ENCODE peak calls at places on chromosomes 12 and 14, in five cellular contexts. D, B, L, C and X are unnamed samples.

GRCh38 chr14:24818054-24818822 is 184.2 kb upstream of the GZMB start:
- DNase-seq in D (no peak), L (no peak), B (no peak), C (no peak), X (no peak)

GRCh38 chr12:89662623-89663022 is 46.0 kb downstream of the ATP2B1 start:
- DNase-seq in B (no peak), C (no peak), D (no peak), L (no peak), X (no peak)

GRCh38 chr12:103387385-103387784 is 108.4 kb downstream of the C12orf42 start:
- DNase-seq in D (no peak), C (no peak), L (no peak), B (no peak), X (peak; percentile 77)

GRCh38 chr12:20272171-20272570 is 96.2 kb upstream of the PDE3A start:
- DNase-seq in L (no peak), D (no peak), C (no peak), B (no peak), X (no peak)

GRCh38 chr14:35986219-35986573 is 160.1 kb downstream of the BRMS1L start:
- DNase-seq in C (no peak), D (no peak), L (no peak), B (no peak), X (no peak)

GRCh38 chr14:79732911-79733310 is 478.4 kb downstream of the DIO2 start:
- DNase-seq in L (peak; percentile 23), C (no peak), D (no peak), B (no peak), X (no peak)

GRCh38 chr14:55912344-55912743 is 205.9 kb upstream of the PELI2 start:
- DNase-seq in C (no peak), B (no peak), L (no peak), D (no peak), X (no peak)

GRCh38 chr12:1840981-1841425 is 20.6 kb downstream of the LRTM2 start:
- DNase-seq in L (no peak), B (no peak), C (no peak), D (no peak), X (no peak)

GRCh38 chr14:91829511-91829910 is 37.8 kb downstream of the TC2N start:
- DNase-seq in L (no peak), B (no peak), D (no peak), C (no peak), X (no peak)

GRCh38 chr12:67981236-67982164 is 7.7 kb upstream of the IFNG-AS1 start:
- DNase-seq in D (peak; percentile 78), C (no peak), L (peak; percentile 47), B (no peak), X (no peak)

GRCh38 chr12:67222302-67222701 is 46.9 kb upstream of the CAND1 start:
- DNase-seq in L (peak; percentile 0), B (no peak), D (peak; percentile 65), C (no peak), X (no peak)

GRCh38 chr14:47044841-47045240 is 393.3 kb upstream of the RPL10L start:
- DNase-seq in C (no peak), D (peak; percentile 57), L (no peak), B (no peak), X (peak; percentile 7)

GRCh38 chr14:60658909-60659585 is 9.8 kb upstream of the SIX1 start:
- DNase-seq in B (no peak), C (no peak), L (no peak), D (no peak), X (no peak)

GRCh38 chr12:66199141-66199540 is 10.1 kb downstream of the IRAK3 start:
- DNase-seq in D (no peak), C (no peak), B (no peak), L (no peak), X (no peak)

GRCh38 chr12:94168041-94168440 is 19.7 kb downstream of the PLXNC1 start:
- DNase-seq in D (no peak), L (no peak), B (no peak), C (no peak), X (no peak)

GRCh38 chr12:67919406-67919805 is 69.8 kb upstream of the IFNG-AS1 start:
- DNase-seq in L (no peak), B (no peak), D (no peak), C (no peak), X (no peak)

GRCh38 chr12:25615119-25615518 is 62.0 kb upstream of the LMNTD1 start:
- DNase-seq in D (peak; percentile 47), C (no peak), B (no peak), L (peak; percentile 29), X (no peak)

GRCh38 chr12:83196694-83197350 is 510.1 kb downstream of the TMTC2 start:
- DNase-seq in B (no peak), L (no peak), C (no peak), D (no peak), X (no peak)

GRCh38 chr12:27667540-27667939 is 28.7 kb upstream of the REP15 start:
- DNase-seq in D (no peak), C (no peak), B (no peak), L (peak; percentile 3), X (no peak)

GRCh38 chr14:74979442-74980397 is 23.0 kb upstream of the EIF2B2 start:
- DNase-seq in D (peak; percentile 92), B (no peak), L (no peak), C (no peak), X (no peak)